ENCODE peak calls at places on chromosomes 6 and 20, in five cellular contexts. F, S, D, Y and T are unnamed samples.

GRCh38 chr20:51398552-51398951 is 144.0 kb downstream of the NFATC2 start:
- DNase-seq in F (no peak), S (no peak), D (no peak), Y (no peak), T (no peak)

GRCh38 chr20:57312138-57312537 is 17.5 kb upstream of the SPO11 start:
- DNase-seq in F (no peak), S (no peak), D (no peak), Y (no peak), T (no peak)

GRCh38 chr20:13243826-13244376 is 22.8 kb downstream of the ISM1 start:
- DNase-seq in F (no peak), S (peak), D (no peak), Y (no peak), T (no peak)

GRCh38 chr6:84428300-84428907 is 201.0 kb upstream of the CEP162 start:
- DNase-seq in F (no peak), S (peak), D (peak), Y (peak), T (peak)

GRCh38 chr6:161498359-161498758 is 224.5 kb upstream of the AGPAT4 start:
- DNase-seq in F (no peak), S (peak), D (peak), Y (no peak), T (peak)

GRCh38 chr6:107046316-107046715 is 18.3 kb downstream of the MTRES1 start:
- DNase-seq in F (no peak), S (no peak), D (no peak), Y (no peak), T (no peak)

GRCh38 chr20:47558295-47558694 is 56.6 kb downstream of the NCOA3 start:
- DNase-seq in F (no peak), S (no peak), D (no peak), Y (no peak), T (no peak)

GRCh38 chr6:31356946-31357466 is at the start of gene HLA-B:
- DNase-seq in F (peak), S (peak), D (peak), Y (peak), T (peak)

GRCh38 chr6:150249261-150249660 is 106.4 kb downstream of the PPP1R14C start:
- DNase-seq in F (no peak), S (no peak), D (peak), Y (no peak), T (no peak)

GRCh38 chr20:5073154-5074049 is 46.4 kb downstream of the PCNA start:
- DNase-seq in F (no peak), S (peak), D (peak), Y (peak), T (peak)

GRCh38 chr6:132814716-132815570 is 574 bp downstream of the RPS12 start:
- DNase-seq in F (peak), S (no peak), D (no peak), Y (no peak), T (no peak)

GRCh38 chr20:51385941-51386530 is 156.5 kb downstream of the NFATC2 start:
- DNase-seq in F (peak), S (peak), D (peak), Y (no peak), T (peak)

GRCh38 chr20:9068896-9069663 is at the start of gene PLCB4:
- DNase-seq in F (no peak), S (peak), D (peak), Y (peak), T (peak)

GRCh38 chr20:32325706-32326506 is 32.2 kb upstream of the ASXL1 start:
- DNase-seq in F (no peak), S (peak), D (peak), Y (no peak), T (peak)

GRCh38 chr20:32820000-32820697 is 395 bp downstream of the MAPRE1 start:
- DNase-seq in F (peak), S (no peak), D (peak), Y (peak), T (peak)

GRCh38 chr20:13868331-13868730 is 83.5 kb downstream of the NDUFAF5 start:
- DNase-seq in F (no peak), S (peak), D (peak), Y (peak), T (no peak)

GRCh38 chr6:48628316-48628715 is 517.3 kb upstream of the PTCHD4 start:
- DNase-seq in F (no peak), S (no peak), D (peak), Y (no peak), T (no peak)

GRCh38 chr6:27495386-27496135 is 22.7 kb upstream of the ZNF184 start:
- DNase-seq in F (no peak), S (peak), D (peak), Y (peak), T (peak)
- TF ChIP-seq CTCF in F (no peak), S (no peak), D (no peak), Y (no peak), T (no peak)

DNA sequence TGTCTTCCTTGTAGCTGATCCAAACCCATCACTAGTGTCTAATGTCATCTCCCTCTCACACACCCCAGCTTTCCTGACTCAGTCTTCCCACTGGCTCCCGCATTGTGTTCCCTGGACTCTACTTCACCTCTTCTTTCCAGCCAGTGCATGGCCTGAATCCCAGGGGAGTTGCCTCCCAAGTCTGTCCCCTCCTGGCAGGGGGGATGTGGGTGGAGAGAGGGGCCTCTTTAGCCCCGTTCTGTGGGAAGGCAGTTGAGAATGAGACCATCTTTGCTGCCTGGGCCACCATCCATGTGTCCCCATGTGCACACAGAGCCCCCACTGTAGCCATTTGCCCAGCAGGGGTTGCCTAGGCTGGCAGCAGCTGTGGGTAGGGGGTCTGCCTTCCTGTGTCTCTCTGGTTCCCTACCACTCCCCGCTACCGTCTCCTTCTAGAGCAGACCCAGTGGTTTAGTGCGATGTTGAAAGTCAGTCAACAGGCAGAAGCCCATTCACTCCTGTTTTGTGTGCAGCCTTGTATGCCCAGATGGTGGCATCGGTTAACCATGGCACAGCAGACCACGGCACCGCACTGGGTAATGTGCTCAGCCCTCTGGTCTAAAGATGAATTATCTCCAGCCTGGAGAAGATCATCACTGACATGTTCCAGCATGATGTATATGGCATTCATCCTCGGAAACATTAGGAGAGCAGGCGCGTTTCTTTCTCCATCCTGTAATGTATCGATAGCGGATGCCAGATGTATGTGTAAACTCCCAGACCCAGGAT is 178.8 kb upstream of the SNX9 start:
- DNase-seq in F (peak), S (peak), D (no peak), Y (peak), T (no peak)
- TF ChIP-seq CTCF in F (no peak), S (peak), D (peak), Y (peak), T (no peak)

GRCh38 chr6:116633685-116634084 is 17.4 kb downstream of the RSPH4A start:
- DNase-seq in F (no peak), S (peak), D (no peak), Y (no peak), T (no peak)
- TF ChIP-seq CTCF in F (no peak), S (peak), D (peak), Y (no peak), T (no peak)

GRCh38 chr6:91082311-91082803 is 495.5 kb upstream of the MAP3K7 start:
- DNase-seq in F (no peak), S (peak), D (peak), Y (no peak), T (no peak)

GRCh38 chr6:91083226-91083625 is 496.4 kb upstream of the MAP3K7 start:
- DNase-seq in F (no peak), S (no peak), D (peak), Y (no peak), T (no peak)

GRCh38 chr6:91081452-91082067 is 494.7 kb upstream of the MAP3K7 start:
- DNase-seq in F (no peak), S (peak), D (peak), Y (no peak), T (peak)

DNA sequence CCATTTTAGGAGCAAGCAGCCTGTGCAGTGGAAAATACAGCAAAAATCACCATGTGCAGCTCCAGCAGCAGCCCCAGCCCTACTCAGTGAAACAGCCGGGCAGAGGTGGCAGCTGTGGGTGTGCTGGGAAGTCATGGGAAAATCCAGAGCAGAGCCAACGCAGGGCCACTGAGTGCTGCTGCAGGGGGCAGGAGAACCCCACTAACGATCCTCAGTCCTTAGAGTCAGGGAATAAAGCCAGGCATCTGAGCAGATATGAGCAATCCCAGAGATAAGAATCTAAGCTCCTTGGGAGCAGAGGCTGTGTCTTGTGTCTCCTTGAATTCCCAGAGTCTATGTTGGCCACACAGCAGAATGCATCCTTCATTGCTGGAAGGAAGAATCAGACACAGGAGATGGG is 493.1 kb upstream of the MAP3K7 start:
- DNase-seq in F (no peak), S (no peak), D (no peak), Y (no peak), T (no peak)
- TF ChIP-seq CTCF in F (no peak), S (no peak), D (no peak), Y (no peak), T (no peak)

GRCh38 chr20:462199-462991 is at the start of gene TBC1D20:
- DNase-seq in F (peak), S (peak), D (peak), Y (peak), T (peak)
- TF ChIP-seq CTCF in F (no peak), S (no peak), D (peak), Y (no peak), T (no peak)

GRCh38 chr6:88157106-88157505 is 9.0 kb downstream of the CNR1 start:
- DNase-seq in F (no peak), S (no peak), D (no peak), Y (no peak), T (no peak)
- TF ChIP-seq CTCF in F (no peak), S (no peak), D (peak), Y (no peak), T (no peak)

GRCh38 chr6:41058783-41059181 is 5.8 kb downstream of the APOBEC2 start:
- DNase-seq in F (no peak), S (no peak), D (no peak), Y (no peak), T (no peak)
- TF ChIP-seq CTCF in F (no peak), S (no peak), D (no peak), Y (no peak), T (no peak)